ENCODE peak calls at places on chromosome 13, in four cellular contexts. One of them, this sample, is unnamed.
A peak's percentile ranks its signal among the peaks of the same experiment; 100 is the strongest.

GRCh38 chr13:93224545-93224944 is 2.1 kb upstream of the GPC6 start:
- DNase-seq in cardiac fibroblast: no peak
- DNase-seq in body of pancreas: no peak
- DNase-seq in psoas muscle: no peak
- DNase-seq in this sample: no peak

GRCh38 chr13:107367258-107367657 is 799.3 kb upstream of the ARGLU1 start:
- DNase-seq in cardiac fibroblast: no peak
- DNase-seq in psoas muscle: no peak
- DNase-seq in body of pancreas: no peak
- DNase-seq in this sample: no peak

GRCh38 chr13:78603240-78603947 is at the start of gene POU4F1:
- DNase-seq in body of pancreas: no peak
- DNase-seq in cardiac fibroblast: no peak
- DNase-seq in psoas muscle: peak; percentile 59
- DNase-seq in this sample: no peak

GRCh38 chr13:105785436-105785835 is 750.0 kb downstream of the EFNB2 start:
- DNase-seq in cardiac fibroblast: no peak
- DNase-seq in body of pancreas: no peak
- DNase-seq in psoas muscle: no peak
- DNase-seq in this sample: no peak

GRCh38 chr13:84606616-84607015 is 724.3 kb upstream of the SLITRK1 start:
- DNase-seq in cardiac fibroblast: no peak
- DNase-seq in body of pancreas: no peak
- DNase-seq in psoas muscle: no peak
- DNase-seq in this sample: no peak

GRCh38 chr13:51663980-51664957 is 80.0 kb downstream of the WDFY2 start:
- DNase-seq in psoas muscle: no peak
- DNase-seq in cardiac fibroblast: no peak
- DNase-seq in body of pancreas: no peak
- DNase-seq in this sample: no peak

GRCh38 chr13:96273196-96273595 is 183.3 kb downstream of the HS6ST3 start:
- DNase-seq in psoas muscle: no peak
- DNase-seq in cardiac fibroblast: peak; percentile 1
- DNase-seq in body of pancreas: no peak
- DNase-seq in this sample: no peak

GRCh38 chr13:42865703-42866102 is 84.3 kb downstream of the FAM216B start:
- DNase-seq in psoas muscle: no peak
- DNase-seq in body of pancreas: no peak
- DNase-seq in cardiac fibroblast: no peak
- DNase-seq in this sample: no peak

GRCh38 chr13:59774511-59774911 is 389.2 kb downstream of the DIAPH3 start:
- DNase-seq in cardiac fibroblast: peak; percentile 66
- DNase-seq in psoas muscle: no peak
- DNase-seq in body of pancreas: no peak
- DNase-seq in this sample: no peak

GRCh38 chr13:39462456-39462855 is 140.5 kb downstream of the LHFPL6 start:
- DNase-seq in body of pancreas: no peak
- DNase-seq in psoas muscle: no peak
- DNase-seq in cardiac fibroblast: peak; percentile 26
- DNase-seq in this sample: no peak

GRCh38 chr13:109780880-109781383 is 5.5 kb downstream of the IRS2 start:
- DNase-seq in psoas muscle: no peak
- DNase-seq in body of pancreas: no peak
- DNase-seq in cardiac fibroblast: no peak
- DNase-seq in this sample: no peak
- H3K4me3 ChIP-seq in psoas muscle: peak overlapping the region; percentile 64
- H3K4me3 ChIP-seq in body of pancreas: no peak overlapping the region
- H3K4me3 ChIP-seq in cardiac fibroblast: peak overlapping the region; percentile 57
- H3K4me3 ChIP-seq in this sample: no peak overlapping the region

GRCh38 chr13:36549126-36549702 is 116.9 kb downstream of the CCNA1 start:
- DNase-seq in psoas muscle: no peak
- DNase-seq in cardiac fibroblast: peak; percentile 25
- DNase-seq in body of pancreas: no peak
- DNase-seq in this sample: no peak

GRCh38 chr13:36551445-36551844 is 119.2 kb downstream of the CCNA1 start:
- DNase-seq in cardiac fibroblast: no peak
- DNase-seq in psoas muscle: no peak
- DNase-seq in body of pancreas: no peak
- DNase-seq in this sample: no peak

GRCh38 chr13:36549771-36550170 is 117.5 kb downstream of the CCNA1 start:
- DNase-seq in psoas muscle: no peak
- DNase-seq in cardiac fibroblast: peak; percentile 63
- DNase-seq in body of pancreas: no peak
- DNase-seq in this sample: no peak

GRCh38 chr13:36552334-36552733 is 120.0 kb downstream of the CCNA1 start:
- DNase-seq in psoas muscle: no peak
- DNase-seq in cardiac fibroblast: no peak
- DNase-seq in body of pancreas: no peak
- DNase-seq in this sample: no peak

DNA sequence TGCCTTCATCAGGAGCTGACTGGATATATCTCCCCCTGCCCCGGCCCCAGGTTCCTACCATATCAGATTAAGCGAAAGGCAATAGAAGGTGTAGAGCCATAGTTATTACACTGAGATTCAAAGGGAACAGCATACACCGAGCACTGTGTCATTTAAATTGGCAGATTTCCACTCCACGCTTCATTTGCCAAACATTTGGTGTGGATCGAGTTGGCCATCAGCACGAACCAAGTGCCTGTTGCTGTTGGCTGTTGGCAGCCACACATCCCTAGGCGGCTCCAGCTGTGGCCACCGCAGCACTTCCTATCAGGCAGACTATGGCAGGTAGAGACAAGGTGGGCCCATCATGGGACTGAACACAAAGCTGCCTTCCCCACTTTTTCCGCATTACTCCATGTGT is 115.8 kb downstream of the CCNA1 start:
- DNase-seq in psoas muscle: no peak
- DNase-seq in body of pancreas: no peak
- DNase-seq in cardiac fibroblast: no peak
- DNase-seq in this sample: no peak
- TF ChIP-seq CTCF in psoas muscle: no peak
- TF ChIP-seq CTCF in body of pancreas: no peak
- TF ChIP-seq CTCF in cardiac fibroblast: no peak
- TF ChIP-seq CTCF in this sample: no peak

GRCh38 chr13:114118086-114118762 is 14.2 kb downstream of the RASA3 start:
- DNase-seq in cardiac fibroblast: no peak
- DNase-seq in psoas muscle: peak; percentile 7
- DNase-seq in body of pancreas: no peak
- DNase-seq in this sample: no peak
- H3K4me3 ChIP-seq in cardiac fibroblast: peak overlapping the region; percentile 27
- H3K4me3 ChIP-seq in psoas muscle: no peak overlapping the region
- H3K4me3 ChIP-seq in body of pancreas: no peak overlapping the region
- H3K4me3 ChIP-seq in this sample: no peak overlapping the region

GRCh38 chr13:73991384-73991783 is 142.8 kb downstream of the KLF12 start:
- DNase-seq in psoas muscle: no peak
- DNase-seq in cardiac fibroblast: no peak
- DNase-seq in body of pancreas: no peak
- DNase-seq in this sample: no peak

GRCh38 chr13:73985789-73986188 is 148.4 kb downstream of the KLF12 start:
- DNase-seq in cardiac fibroblast: no peak
- DNase-seq in body of pancreas: no peak
- DNase-seq in psoas muscle: no peak
- DNase-seq in this sample: no peak

GRCh38 chr13:73987618-73988017 is 146.6 kb downstream of the KLF12 start:
- DNase-seq in body of pancreas: no peak
- DNase-seq in psoas muscle: no peak
- DNase-seq in cardiac fibroblast: no peak
- DNase-seq in this sample: no peak

GRCh38 chr13:73991884-73992283 is 142.3 kb downstream of the KLF12 start:
- DNase-seq in body of pancreas: no peak
- DNase-seq in psoas muscle: no peak
- DNase-seq in cardiac fibroblast: no peak
- DNase-seq in this sample: no peak

GRCh38 chr13:73989244-73989843 is 144.9 kb downstream of the KLF12 start:
- DNase-seq in psoas muscle: no peak
- DNase-seq in cardiac fibroblast: no peak
- DNase-seq in body of pancreas: no peak
- DNase-seq in this sample: no peak
- TF ChIP-seq CTCF in psoas muscle: no peak
- TF ChIP-seq CTCF in cardiac fibroblast: no peak
- TF ChIP-seq CTCF in body of pancreas: no peak
- TF ChIP-seq CTCF in this sample: no peak

GRCh38 chr13:40648841-40649240 is 17.6 kb downstream of the FOXO1 start:
- DNase-seq in body of pancreas: no peak
- DNase-seq in psoas muscle: no peak
- DNase-seq in cardiac fibroblast: no peak
- DNase-seq in this sample: no peak

GRCh38 chr13:40640845-40641458 is 25.5 kb downstream of the FOXO1 start:
- DNase-seq in body of pancreas: no peak
- DNase-seq in psoas muscle: no peak
- DNase-seq in cardiac fibroblast: no peak
- DNase-seq in this sample: no peak

GRCh38 chr13:40640202-40640601 is 26.2 kb downstream of the FOXO1 start:
- DNase-seq in body of pancreas: no peak
- DNase-seq in psoas muscle: no peak
- DNase-seq in cardiac fibroblast: no peak
- DNase-seq in this sample: no peak

GRCh38 chr13:40648040-40648439 is 18.4 kb downstream of the FOXO1 start:
- DNase-seq in body of pancreas: no peak
- DNase-seq in cardiac fibroblast: no peak
- DNase-seq in psoas muscle: no peak
- DNase-seq in this sample: no peak

GRCh38 chr13:40644838-40645620 is 21.4 kb downstream of the FOXO1 start:
- DNase-seq in psoas muscle: no peak
- DNase-seq in body of pancreas: no peak
- DNase-seq in cardiac fibroblast: peak; percentile 25
- DNase-seq in this sample: no peak
- H3K4me3 ChIP-seq in psoas muscle: peak overlapping the region; percentile 14
- H3K4me3 ChIP-seq in body of pancreas: no peak overlapping the region
- H3K4me3 ChIP-seq in cardiac fibroblast: peak overlapping the region; percentile 16
- H3K4me3 ChIP-seq in this sample: no peak overlapping the region

DNA sequence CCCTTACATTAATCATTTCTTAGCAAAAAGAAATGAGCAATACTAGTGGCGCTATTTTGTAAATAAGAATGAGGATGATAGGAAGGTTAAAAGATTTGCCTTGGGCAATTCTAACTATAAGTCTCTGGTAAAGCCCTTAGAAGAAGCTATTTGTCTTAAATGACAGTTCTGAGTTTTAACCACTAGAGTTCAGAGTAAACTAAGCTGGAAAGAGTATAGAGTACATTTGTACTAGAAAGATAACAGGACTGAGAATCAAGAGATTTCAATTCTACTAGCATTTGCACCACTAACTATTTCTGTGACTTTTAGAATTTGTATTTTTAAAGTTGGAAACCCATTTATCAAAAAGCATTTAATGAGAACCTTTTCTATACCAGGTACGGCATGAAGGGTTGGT is 750.3 kb downstream of the OLFM4 start:
- DNase-seq in cardiac fibroblast: no peak
- DNase-seq in psoas muscle: no peak
- DNase-seq in body of pancreas: no peak
- DNase-seq in this sample: no peak
- TF ChIP-seq CTCF in cardiac fibroblast: no peak
- TF ChIP-seq CTCF in psoas muscle: no peak
- TF ChIP-seq CTCF in body of pancreas: no peak
- TF ChIP-seq CTCF in this sample: no peak

GRCh38 chr13:30904043-30904442 is 2.0 kb upstream of the MEDAG start:
- DNase-seq in body of pancreas: no peak
- DNase-seq in cardiac fibroblast: peak; percentile 71
- DNase-seq in psoas muscle: no peak
- DNase-seq in this sample: no peak

GRCh38 chr13:30907167-30907761 is 1.2 kb downstream of the MEDAG start:
- DNase-seq in cardiac fibroblast: peak; percentile 54
- DNase-seq in body of pancreas: no peak
- DNase-seq in psoas muscle: no peak
- DNase-seq in this sample: no peak

GRCh38 chr13:30908416-30908980 is 2.4 kb downstream of the MEDAG start:
- DNase-seq in body of pancreas: no peak
- DNase-seq in cardiac fibroblast: peak; percentile 48
- DNase-seq in psoas muscle: no peak
- DNase-seq in this sample: no peak

GRCh38 chr13:30906411-30906990 is 430 bp downstream of the MEDAG start:
- DNase-seq in cardiac fibroblast: no peak
- DNase-seq in psoas muscle: no peak
- DNase-seq in body of pancreas: no peak
- DNase-seq in this sample: no peak

DNA sequence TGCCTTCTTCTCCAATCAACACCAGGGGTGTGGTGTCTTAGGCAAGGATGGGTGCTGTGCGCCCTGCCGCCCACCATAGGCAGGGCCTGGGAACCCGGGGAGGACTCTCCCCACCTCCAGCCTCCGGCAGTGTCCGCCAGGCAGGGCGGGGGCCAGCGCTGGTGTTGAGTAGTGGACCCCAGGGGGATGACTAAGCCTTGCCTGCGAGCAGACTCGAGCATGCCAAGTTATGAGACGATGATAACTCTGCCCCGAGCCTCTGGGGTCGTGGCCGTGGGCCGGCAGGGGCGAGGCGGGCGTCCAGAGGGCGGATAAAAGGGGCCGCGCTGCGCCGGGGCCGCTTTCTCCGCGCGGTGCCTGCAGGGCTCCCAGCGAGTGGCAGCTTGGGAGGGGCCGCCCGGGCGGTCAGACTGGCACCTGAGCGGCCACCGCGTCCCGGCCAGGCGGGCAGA is at the start of gene MEDAG:
- DNase-seq in body of pancreas: peak; percentile 29
- DNase-seq in psoas muscle: peak; percentile 88
- DNase-seq in cardiac fibroblast: peak; percentile 94
- DNase-seq in this sample: no peak
- H3K4me3 ChIP-seq in body of pancreas: no peak within 1 kb of the TSS
- H3K4me3 ChIP-seq in psoas muscle: peak within 1 kb of the TSS; percentile 65
- H3K4me3 ChIP-seq in cardiac fibroblast: peak within 1 kb of the TSS; percentile 54
- H3K4me3 ChIP-seq in this sample: no peak within 1 kb of the TSS

DNA sequence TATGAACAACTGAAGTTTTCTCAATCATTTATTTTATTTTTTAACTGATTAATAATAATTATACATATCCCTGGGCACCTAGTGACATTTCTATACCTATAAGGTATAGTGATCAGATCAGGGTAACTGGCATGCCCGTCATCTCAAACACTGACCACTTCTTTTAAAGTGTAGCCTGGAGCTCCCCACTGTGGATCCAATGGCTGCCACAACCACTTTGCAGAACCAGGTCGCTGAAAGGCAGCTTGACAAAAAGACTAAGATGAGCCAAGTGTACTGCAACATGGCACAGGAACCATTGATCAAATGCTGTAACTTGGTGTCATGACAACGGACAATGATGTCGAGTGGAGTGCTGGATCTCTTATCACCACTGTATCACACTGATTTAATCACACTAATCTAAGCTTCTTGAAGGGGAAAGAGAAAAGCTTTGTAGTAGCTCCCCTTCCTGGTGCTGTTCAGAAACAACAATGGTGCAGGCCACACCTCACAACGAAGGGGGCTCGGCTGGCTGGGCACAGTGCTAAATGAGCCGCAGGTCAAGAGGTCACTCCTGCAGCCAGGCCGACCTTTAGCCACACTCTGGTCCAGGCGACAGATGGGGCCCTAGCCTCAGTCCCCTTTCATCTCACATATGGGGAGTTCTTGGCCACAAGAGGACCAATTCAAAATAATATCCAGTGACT is 2.3 kb upstream of the TNFRSF19 start:
- DNase-seq in cardiac fibroblast: no peak
- DNase-seq in body of pancreas: no peak
- DNase-seq in psoas muscle: no peak
- DNase-seq in this sample: no peak
- TF ChIP-seq CTCF in cardiac fibroblast: no peak
- TF ChIP-seq CTCF in body of pancreas: no peak
- TF ChIP-seq CTCF in psoas muscle: peak; percentile 24
- TF ChIP-seq CTCF in this sample: no peak

This sample was measured in LNCaP clone FGC.